ENCODE peak calls at places on chromosomes 4 and X, in eight cellular contexts. One of them, this sample, is unnamed.

GRCh38 chrX:9948406-9948805 is 18.8 kb upstream of the CLDN34 start:
- DNase-seq in MCF 10A: no peak
- DNase-seq in tibial artery: no peak
- DNase-seq in choroid plexus epithelial cell: no peak
- DNase-seq in NB4: no peak
- DNase-seq in fibroblast of pulmonary artery: no peak
- DNase-seq in GM12865: no peak
- DNase-seq in IMR-90: peak
- DNase-seq in this sample: no peak

GRCh38 chrX:124086411-124086810 is 124.9 kb downstream of the STAG2 start:
- DNase-seq in MCF 10A: no peak
- DNase-seq in tibial artery: no peak
- DNase-seq in choroid plexus epithelial cell: no peak
- DNase-seq in NB4: no peak
- DNase-seq in fibroblast of pulmonary artery: no peak
- DNase-seq in GM12865: no peak
- DNase-seq in IMR-90: no peak
- DNase-seq in this sample: no peak

GRCh38 chr4:15003441-15003890 is 1.2 kb downstream of the CPEB2 start:
- DNase-seq in MCF 10A: peak
- DNase-seq in tibial artery: peak
- DNase-seq in choroid plexus epithelial cell: peak
- DNase-seq in NB4: peak
- DNase-seq in fibroblast of pulmonary artery: peak
- DNase-seq in GM12865: peak
- DNase-seq in IMR-90: peak
- DNase-seq in this sample: peak

GRCh38 chr4:153792007-153792892 is 3.4 kb upstream of the SFRP2 start:
- DNase-seq in MCF 10A: peak
- DNase-seq in tibial artery: peak
- DNase-seq in choroid plexus epithelial cell: peak
- DNase-seq in NB4: peak
- DNase-seq in fibroblast of pulmonary artery: peak
- DNase-seq in GM12865: no peak
- DNase-seq in IMR-90: no peak
- DNase-seq in this sample: no peak

GRCh38 chr4:2066571-2067445 is 7.7 kb downstream of the NAT8L start:
- DNase-seq in MCF 10A: no peak
- DNase-seq in tibial artery: peak
- DNase-seq in choroid plexus epithelial cell: no peak
- DNase-seq in NB4: no peak
- DNase-seq in fibroblast of pulmonary artery: no peak
- DNase-seq in GM12865: no peak
- DNase-seq in IMR-90: no peak
- DNase-seq in this sample: no peak

GRCh38 chrX:97858592-97858991 is 974.9 kb downstream of the RPA4 start:
- DNase-seq in MCF 10A: peak
- DNase-seq in tibial artery: no peak
- DNase-seq in choroid plexus epithelial cell: peak
- DNase-seq in NB4: no peak
- DNase-seq in fibroblast of pulmonary artery: peak
- DNase-seq in GM12865: no peak
- DNase-seq in IMR-90: peak
- DNase-seq in this sample: no peak

GRCh38 chrX:131789664-131790063 is 233.4 kb upstream of the STK26 start:
- DNase-seq in MCF 10A: no peak
- DNase-seq in tibial artery: no peak
- DNase-seq in choroid plexus epithelial cell: no peak
- DNase-seq in NB4: no peak
- DNase-seq in fibroblast of pulmonary artery: no peak
- DNase-seq in GM12865: peak
- DNase-seq in IMR-90: no peak
- DNase-seq in this sample: no peak

GRCh38 chr4:122764808-122765189 is 32.3 kb downstream of the BBS12 start:
- DNase-seq in MCF 10A: peak
- DNase-seq in tibial artery: no peak
- DNase-seq in choroid plexus epithelial cell: peak
- DNase-seq in NB4: peak
- DNase-seq in fibroblast of pulmonary artery: peak
- DNase-seq in GM12865: peak
- DNase-seq in IMR-90: peak
- DNase-seq in this sample: peak

GRCh38 chr4:7618361-7618760 is 183.6 kb upstream of the PSAPL1 start:
- DNase-seq in MCF 10A: no peak
- DNase-seq in tibial artery: no peak
- DNase-seq in choroid plexus epithelial cell: no peak
- DNase-seq in NB4: no peak
- DNase-seq in fibroblast of pulmonary artery: no peak
- DNase-seq in GM12865: no peak
- DNase-seq in IMR-90: no peak
- DNase-seq in this sample: no peak

GRCh38 chr4:87152310-87153061 is 67.9 kb downstream of the KLHL8 start:
- DNase-seq in MCF 10A: no peak
- DNase-seq in tibial artery: no peak
- DNase-seq in choroid plexus epithelial cell: no peak
- DNase-seq in NB4: no peak
- DNase-seq in fibroblast of pulmonary artery: no peak
- DNase-seq in GM12865: no peak
- DNase-seq in IMR-90: no peak
- DNase-seq in this sample: no peak

GRCh38 chr4:5050520-5050955 is 742 bp upstream of the STK32B start:
- DNase-seq in MCF 10A: peak
- DNase-seq in tibial artery: peak
- DNase-seq in choroid plexus epithelial cell: peak
- DNase-seq in NB4: peak
- DNase-seq in fibroblast of pulmonary artery: peak
- DNase-seq in GM12865: peak
- DNase-seq in IMR-90: peak
- DNase-seq in this sample: peak

GRCh38 chr4:5052424-5052702 is 1.1 kb downstream of the STK32B start:
- DNase-seq in MCF 10A: no peak
- DNase-seq in tibial artery: no peak
- DNase-seq in choroid plexus epithelial cell: no peak
- DNase-seq in NB4: no peak
- DNase-seq in fibroblast of pulmonary artery: no peak
- DNase-seq in GM12865: no peak
- DNase-seq in IMR-90: no peak
- DNase-seq in this sample: no peak

GRCh38 chr4:5052726-5053425 is 1.6 kb downstream of the STK32B start:
- DNase-seq in MCF 10A: no peak
- DNase-seq in tibial artery: no peak
- DNase-seq in choroid plexus epithelial cell: no peak
- DNase-seq in NB4: no peak
- DNase-seq in fibroblast of pulmonary artery: no peak
- DNase-seq in GM12865: no peak
- DNase-seq in IMR-90: no peak
- DNase-seq in this sample: no peak

GRCh38 chr4:5051210-5051691 is at the start of gene STK32B:
- DNase-seq in MCF 10A: peak
- DNase-seq in tibial artery: peak
- DNase-seq in choroid plexus epithelial cell: peak
- DNase-seq in NB4: peak
- DNase-seq in fibroblast of pulmonary artery: peak
- DNase-seq in GM12865: peak
- DNase-seq in IMR-90: peak
- DNase-seq in this sample: peak

DNA sequence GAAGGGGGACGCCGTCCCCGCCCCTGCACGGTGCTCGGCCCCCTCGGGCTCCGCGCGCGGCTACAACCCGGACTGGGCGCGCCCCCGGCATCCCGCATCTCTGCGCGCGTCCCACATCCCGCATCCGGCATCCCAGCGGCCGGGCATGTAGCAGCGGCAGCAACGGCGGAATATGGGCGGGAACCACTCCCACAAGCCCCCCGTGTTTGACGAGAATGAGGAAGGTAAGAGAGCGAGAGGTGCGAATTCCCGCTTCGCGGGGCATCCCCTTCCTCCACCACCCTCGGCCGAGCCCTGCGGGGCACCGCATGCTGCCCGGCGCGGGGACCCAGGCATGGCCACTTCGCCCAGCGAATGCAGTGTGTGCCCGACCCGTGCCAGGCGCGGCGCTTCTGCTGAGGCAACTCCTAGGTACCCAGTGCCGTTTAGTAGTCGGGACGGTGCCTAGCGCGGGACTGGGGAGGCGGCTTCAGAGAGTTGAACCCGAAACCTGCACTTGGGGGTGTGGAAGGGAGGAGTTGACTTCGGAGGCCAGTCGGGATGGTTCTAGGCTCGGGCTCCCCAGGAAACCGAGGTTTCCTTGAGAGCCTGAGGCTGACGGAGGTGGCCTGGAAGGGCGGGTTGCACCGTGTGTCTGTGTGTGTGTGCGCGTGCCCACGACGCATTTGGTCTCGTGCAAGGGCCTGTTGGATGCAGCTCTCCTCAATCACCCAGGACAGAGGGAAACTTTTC is 578 bp downstream of the STK32B start:
- DNase-seq in MCF 10A: no peak
- DNase-seq in tibial artery: peak
- DNase-seq in choroid plexus epithelial cell: no peak
- DNase-seq in NB4: peak
- DNase-seq in fibroblast of pulmonary artery: no peak
- DNase-seq in GM12865: no peak
- DNase-seq in IMR-90: peak
- DNase-seq in this sample: no peak
- TF ChIP-seq CTCF in MCF 10A: no peak
- TF ChIP-seq CTCF in tibial artery: no peak
- TF ChIP-seq CTCF in choroid plexus epithelial cell: no peak
- TF ChIP-seq CTCF in NB4: no peak
- TF ChIP-seq CTCF in fibroblast of pulmonary artery: no peak
- TF ChIP-seq CTCF in GM12865: no peak
- TF ChIP-seq CTCF in IMR-90: no peak
- TF ChIP-seq CTCF in this sample: no peak

DNA sequence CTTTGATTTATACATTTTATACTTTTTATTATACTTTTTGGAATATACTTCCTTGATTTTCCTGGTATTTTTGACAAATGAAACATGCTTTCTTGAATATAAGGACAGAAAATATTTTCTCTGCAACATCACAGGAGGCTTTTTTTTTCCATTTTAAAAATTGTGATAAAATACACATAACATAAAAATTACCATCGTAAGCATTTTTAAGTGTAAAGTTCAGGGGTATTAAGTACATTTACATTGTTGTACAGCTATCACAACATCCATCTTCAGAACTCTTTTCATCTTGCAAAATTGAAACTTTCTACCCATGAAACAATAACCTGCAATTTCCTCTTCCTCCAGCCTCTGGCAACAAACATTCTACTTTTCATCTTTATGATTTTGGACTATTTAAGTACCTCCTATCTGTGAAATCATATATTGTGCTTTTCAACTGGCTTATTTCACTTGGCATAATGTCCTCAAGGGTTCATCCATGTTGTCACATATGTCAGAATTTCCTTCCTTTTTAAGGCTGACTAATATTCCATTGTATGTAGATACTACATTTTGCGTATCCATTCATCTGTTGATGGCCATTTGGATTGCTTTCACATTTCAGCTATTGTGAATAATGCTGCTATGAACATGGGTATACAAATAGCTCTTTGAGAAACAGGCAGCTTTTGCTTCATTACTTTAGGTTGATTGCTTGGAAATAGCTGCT is 412.6 kb downstream of the RAPGEF2 start:
- DNase-seq in MCF 10A: no peak
- DNase-seq in tibial artery: no peak
- DNase-seq in choroid plexus epithelial cell: no peak
- DNase-seq in NB4: no peak
- DNase-seq in fibroblast of pulmonary artery: no peak
- DNase-seq in GM12865: no peak
- DNase-seq in IMR-90: no peak
- DNase-seq in this sample: no peak
- TF ChIP-seq CTCF in MCF 10A: no peak
- TF ChIP-seq CTCF in tibial artery: no peak
- TF ChIP-seq CTCF in choroid plexus epithelial cell: no peak
- TF ChIP-seq CTCF in NB4: no peak
- TF ChIP-seq CTCF in fibroblast of pulmonary artery: no peak
- TF ChIP-seq CTCF in GM12865: no peak
- TF ChIP-seq CTCF in IMR-90: no peak
- TF ChIP-seq CTCF in this sample: no peak

GRCh38 chr4:98642991-98643426 is 15.4 kb downstream of the TSPAN5 start:
- DNase-seq in MCF 10A: peak
- DNase-seq in tibial artery: no peak
- DNase-seq in choroid plexus epithelial cell: peak
- DNase-seq in NB4: no peak
- DNase-seq in fibroblast of pulmonary artery: peak
- DNase-seq in GM12865: no peak
- DNase-seq in IMR-90: peak
- DNase-seq in this sample: peak
- TF ChIP-seq CTCF in MCF 10A: no peak
- TF ChIP-seq CTCF in tibial artery: no peak
- TF ChIP-seq CTCF in choroid plexus epithelial cell: no peak
- TF ChIP-seq CTCF in NB4: no peak
- TF ChIP-seq CTCF in fibroblast of pulmonary artery: no peak
- TF ChIP-seq CTCF in GM12865: no peak
- TF ChIP-seq CTCF in IMR-90: no peak
- TF ChIP-seq CTCF in this sample: no peak

GRCh38 chr4:4694812-4695211 is 153.0 kb upstream of the STX18 start:
- DNase-seq in MCF 10A: no peak
- DNase-seq in tibial artery: no peak
- DNase-seq in choroid plexus epithelial cell: no peak
- DNase-seq in NB4: no peak
- DNase-seq in fibroblast of pulmonary artery: no peak
- DNase-seq in GM12865: no peak
- DNase-seq in IMR-90: no peak
- DNase-seq in this sample: no peak

GRCh38 chr4:4693258-4693657 is 151.4 kb upstream of the STX18 start:
- DNase-seq in MCF 10A: peak
- DNase-seq in tibial artery: no peak
- DNase-seq in choroid plexus epithelial cell: peak
- DNase-seq in NB4: peak
- DNase-seq in fibroblast of pulmonary artery: no peak
- DNase-seq in GM12865: peak
- DNase-seq in IMR-90: no peak
- DNase-seq in this sample: no peak

GRCh38 chr4:4693755-4694295 is 152.0 kb upstream of the STX18 start:
- DNase-seq in MCF 10A: no peak
- DNase-seq in tibial artery: no peak
- DNase-seq in choroid plexus epithelial cell: no peak
- DNase-seq in NB4: no peak
- DNase-seq in fibroblast of pulmonary artery: no peak
- DNase-seq in GM12865: no peak
- DNase-seq in IMR-90: no peak
- DNase-seq in this sample: no peak

GRCh38 chr4:4695497-4695896 is 153.6 kb upstream of the STX18 start:
- DNase-seq in MCF 10A: no peak
- DNase-seq in tibial artery: no peak
- DNase-seq in choroid plexus epithelial cell: no peak
- DNase-seq in NB4: no peak
- DNase-seq in fibroblast of pulmonary artery: no peak
- DNase-seq in GM12865: no peak
- DNase-seq in IMR-90: no peak
- DNase-seq in this sample: no peak

DNA sequence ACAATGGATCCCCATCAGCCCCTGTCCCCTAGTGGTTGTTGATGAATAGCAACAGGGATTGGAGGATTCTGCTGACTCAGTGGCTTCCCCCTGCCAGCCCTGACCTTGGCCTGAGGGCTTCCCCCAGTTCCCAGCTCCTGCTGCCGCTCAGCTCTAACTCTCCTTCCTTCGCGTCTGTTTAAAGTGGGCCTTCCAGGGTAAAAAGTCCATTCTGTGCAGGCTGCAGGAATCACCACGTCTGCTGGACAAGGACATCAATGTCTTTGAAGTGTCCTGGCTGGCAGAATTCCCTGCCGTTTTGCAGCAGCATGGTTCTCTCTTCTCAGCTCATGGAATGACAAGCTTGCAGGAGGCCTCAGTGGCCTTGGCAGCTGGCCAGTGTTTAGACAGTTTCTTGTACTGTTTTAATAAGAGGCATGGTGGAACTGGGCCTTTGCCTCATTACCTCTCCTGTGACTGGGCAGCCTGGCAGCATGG is 152.5 kb upstream of the STX18 start:
- DNase-seq in MCF 10A: peak
- DNase-seq in tibial artery: no peak
- DNase-seq in choroid plexus epithelial cell: peak
- DNase-seq in NB4: peak
- DNase-seq in fibroblast of pulmonary artery: no peak
- DNase-seq in GM12865: peak
- DNase-seq in IMR-90: peak
- DNase-seq in this sample: peak
- TF ChIP-seq CTCF in MCF 10A: no peak
- TF ChIP-seq CTCF in tibial artery: no peak
- TF ChIP-seq CTCF in choroid plexus epithelial cell: peak
- TF ChIP-seq CTCF in NB4: peak
- TF ChIP-seq CTCF in fibroblast of pulmonary artery: peak
- TF ChIP-seq CTCF in GM12865: peak
- TF ChIP-seq CTCF in IMR-90: peak
- TF ChIP-seq CTCF in this sample: peak

This sample was measured in HFFc6.